ENCODE peak calls at places on chromosomes 7 and 10, in ten cellular contexts. W is HL-60, I is BJ, U is neuronal stem cell, Q is PC-9, L is esophagus squamous epithelium, C is LNCaP clone FGC, P is RWPE2, X is astrocyte of the cerebellum, F is coronary artery. J is an unnamed sample.

GRCh38 chr7:39238209-39238869 is 260.6 kb downstream of the POU6F2 start:
- DNase-seq in W (no peak), I (no peak), U (no peak), Q (no peak), L (no peak), C (no peak), P (no peak), X (no peak), F (no peak), J (no peak)

GRCh38 chr10:45257615-45258014 is 57.8 kb downstream of the OR13A1 start:
- DNase-seq in W (no peak), I (no peak), U (no peak), Q (no peak), L (no peak), C (no peak), P (no peak), X (no peak), F (no peak), J (no peak)

GRCh38 chr7:266851-267840 is 22.8 kb upstream of the FOXL3 start:
- DNase-seq in W (no peak), I (no peak), U (no peak), Q (no peak), L (no peak), C (peak), P (peak), X (no peak), F (no peak), J (peak)

GRCh38 chr7:34723866-34724490 is 66.0 kb downstream of the NPSR1 start:
- DNase-seq in W (no peak), I (no peak), U (no peak), Q (no peak), L (no peak), C (no peak), P (no peak), X (no peak), F (no peak), J (no peak)

GRCh38 chr7:80379034-80379433 is 132.8 kb downstream of the GNAT3 start:
- DNase-seq in W (no peak), I (peak), U (no peak), Q (no peak), L (no peak), C (no peak), P (no peak), X (peak), F (no peak), J (peak)

GRCh38 chr7:151541709-151542499 is 22.2 kb upstream of the RHEB start:
- DNase-seq in W (no peak), I (no peak), U (no peak), Q (no peak), L (no peak), C (no peak), P (no peak), X (no peak), F (no peak), J (no peak)

GRCh38 chr10:19592276-19592675 is 224.0 kb upstream of the PLXDC2 start:
- DNase-seq in W (no peak), I (no peak), U (no peak), Q (no peak), L (no peak), C (no peak), P (peak), X (peak), F (no peak), J (peak)

GRCh38 chr10:106189254-106189653 is 975.3 kb downstream of the SORCS1 start:
- DNase-seq in W (no peak), I (no peak), U (peak), Q (no peak), L (no peak), C (peak), P (no peak), X (no peak), F (no peak), J (peak)

GRCh38 chr7:80740778-80741545 is 102.5 kb downstream of the CD36 start:
- DNase-seq in W (no peak), I (peak), U (no peak), Q (peak), L (no peak), C (no peak), P (no peak), X (peak), F (no peak), J (no peak)

GRCh38 chr10:109689785-109690184 is 233.5 kb downstream of the XPNPEP1 start:
- DNase-seq in W (no peak), I (no peak), U (no peak), Q (no peak), L (no peak), C (no peak), P (no peak), X (no peak), F (no peak), J (no peak)

GRCh38 chr7:125572414-125572813 is 642.8 kb upstream of the POT1 start:
- DNase-seq in W (no peak), I (no peak), U (no peak), Q (no peak), L (no peak), C (no peak), P (no peak), X (no peak), F (no peak), J (no peak)

GRCh38 chr7:98309566-98309965 is 28.1 kb downstream of the BRI3 start:
- DNase-seq in W (no peak), I (no peak), U (no peak), Q (no peak), L (no peak), C (no peak), P (no peak), X (no peak), F (no peak), J (no peak)

GRCh38 chr7:138257459-138258193 is 181.4 kb downstream of the AKR1D1 start:
- DNase-seq in W (peak), I (no peak), U (no peak), Q (peak), L (no peak), C (no peak), P (no peak), X (no peak), F (no peak), J (peak)

GRCh38 chr7:39504963-39505362 is 61.2 kb upstream of the YAE1 start:
- DNase-seq in W (no peak), I (no peak), U (no peak), Q (peak), L (no peak), C (no peak), P (no peak), X (no peak), F (no peak), J (peak)

GRCh38 chr7:134789967-134790685 is 10.7 kb downstream of the CALD1 start:
- DNase-seq in W (no peak), I (no peak), U (no peak), Q (no peak), L (no peak), C (no peak), P (no peak), X (no peak), F (no peak), J (no peak)

GRCh38 chr7:134720091-134720935 is 59.1 kb upstream of the CALD1 start:
- DNase-seq in W (no peak), I (no peak), U (no peak), Q (no peak), L (no peak), C (no peak), P (no peak), X (no peak), F (no peak), J (no peak)

GRCh38 chr7:5396542-5396941 is 27.1 kb downstream of the TNRC18 start:
- DNase-seq in W (peak), I (no peak), U (no peak), Q (peak), L (no peak), C (no peak), P (no peak), X (no peak), F (no peak), J (peak)

GRCh38 chr7:100407285-100408180 is 21.0 kb downstream of the ZCWPW1 start:
- DNase-seq in W (peak), I (peak), U (peak), Q (peak), L (no peak), C (peak), P (no peak), X (peak), F (no peak), J (peak)

GRCh38 chr7:82594665-82595064 is 151.1 kb upstream of the CACNA2D1 start:
- DNase-seq in W (no peak), I (no peak), U (peak), Q (no peak), L (no peak), C (no peak), P (no peak), X (no peak), F (no peak), J (no peak)

GRCh38 chr10:47412869-47413268 is 28.8 kb upstream of the ZNF488 start:
- DNase-seq in W (no peak), I (no peak), U (no peak), Q (peak), L (no peak), C (no peak), P (no peak), X (no peak), F (no peak), J (no peak)

GRCh38 chr10:29858352-29859267 is 200.8 kb downstream of the JCAD start:
- DNase-seq in W (no peak), I (peak), U (peak), Q (peak), L (no peak), C (peak), P (no peak), X (no peak), F (peak), J (peak)

GRCh38 chr10:126012485-126012884 is 116.1 kb downstream of the FANK1 start:
- DNase-seq in W (no peak), I (no peak), U (no peak), Q (no peak), L (no peak), C (no peak), P (no peak), X (no peak), F (no peak), J (peak)

GRCh38 chr10:98267894-98268693 is at the start of gene LOXL4:
- DNase-seq in W (no peak), I (no peak), U (peak), Q (no peak), L (no peak), C (no peak), P (no peak), X (no peak), F (peak), J (no peak)

GRCh38 chr7:121286742-121287699 is 41.8 kb upstream of the WNT16 start:
- DNase-seq in W (peak), I (no peak), U (no peak), Q (no peak), L (no peak), C (no peak), P (no peak), X (no peak), F (no peak), J (peak)

GRCh38 chr10:131569851-131570715 is 258.6 kb upstream of the TCERG1L start:
- DNase-seq in W (no peak), I (no peak), U (peak), Q (no peak), L (no peak), C (no peak), P (no peak), X (no peak), F (peak), J (no peak)

GRCh38 chr7:1707756-1708611 is 37.9 kb downstream of the ELFN1 start:
- DNase-seq in W (no peak), I (no peak), U (no peak), Q (no peak), L (no peak), C (no peak), P (peak), X (no peak), F (peak), J (no peak)

GRCh38 chr10:77875730-77876129 is 50.8 kb downstream of the DLG5 start:
- DNase-seq in W (no peak), I (no peak), U (no peak), Q (no peak), L (no peak), C (no peak), P (no peak), X (no peak), F (no peak), J (no peak)

GRCh38 chr10:91589656-91590035 is 43.2 kb downstream of the PPP1R3C start:
- DNase-seq in W (no peak), I (no peak), U (no peak), Q (no peak), L (no peak), C (no peak), P (no peak), X (no peak), F (no peak), J (no peak)

GRCh38 chr10:91589015-91589655 is 43.7 kb downstream of the PPP1R3C start:
- DNase-seq in W (no peak), I (no peak), U (no peak), Q (peak), L (no peak), C (no peak), P (no peak), X (no peak), F (peak), J (no peak)

GRCh38 chr10:91591792-91592165 is 41.1 kb downstream of the PPP1R3C start:
- DNase-seq in W (no peak), I (no peak), U (no peak), Q (no peak), L (no peak), C (no peak), P (no peak), X (no peak), F (no peak), J (no peak)

GRCh38 chr10:91590904-91591791 is 41.7 kb downstream of the PPP1R3C start:
- DNase-seq in W (no peak), I (peak), U (no peak), Q (no peak), L (no peak), C (no peak), P (no peak), X (no peak), F (no peak), J (peak)

GRCh38 chr10:91590142-91590903 is 42.5 kb downstream of the PPP1R3C start:
- DNase-seq in W (no peak), I (peak), U (no peak), Q (peak), L (no peak), C (no peak), P (no peak), X (peak), F (peak), J (peak)
- H3K4me3 ChIP-seq in W (no peak), I (no peak), U (peak), Q (no peak), L (no peak), C (no peak), P (no peak), X (no peak), F (no peak), J (no peak)

GRCh38 chr7:2814186-2814530 is 29.9 kb downstream of the GNA12 start:
- DNase-seq in W (no peak), I (no peak), U (no peak), Q (peak), L (no peak), C (no peak), P (no peak), X (no peak), F (no peak), J (no peak)

GRCh38 chr7:2814682-2815522 is 29.2 kb downstream of the GNA12 start:
- DNase-seq in W (no peak), I (no peak), U (no peak), Q (no peak), L (no peak), C (no peak), P (no peak), X (no peak), F (peak), J (no peak)

GRCh38 chr7:2812831-2813230 is 31.3 kb downstream of the GNA12 start:
- DNase-seq in W (no peak), I (no peak), U (no peak), Q (no peak), L (no peak), C (no peak), P (no peak), X (no peak), F (peak), J (no peak)

GRCh38 chr7:2812119-2812487 is 32.0 kb downstream of the GNA12 start:
- DNase-seq in W (no peak), I (no peak), U (no peak), Q (no peak), L (no peak), C (no peak), P (no peak), X (no peak), F (no peak), J (no peak)

DNA sequence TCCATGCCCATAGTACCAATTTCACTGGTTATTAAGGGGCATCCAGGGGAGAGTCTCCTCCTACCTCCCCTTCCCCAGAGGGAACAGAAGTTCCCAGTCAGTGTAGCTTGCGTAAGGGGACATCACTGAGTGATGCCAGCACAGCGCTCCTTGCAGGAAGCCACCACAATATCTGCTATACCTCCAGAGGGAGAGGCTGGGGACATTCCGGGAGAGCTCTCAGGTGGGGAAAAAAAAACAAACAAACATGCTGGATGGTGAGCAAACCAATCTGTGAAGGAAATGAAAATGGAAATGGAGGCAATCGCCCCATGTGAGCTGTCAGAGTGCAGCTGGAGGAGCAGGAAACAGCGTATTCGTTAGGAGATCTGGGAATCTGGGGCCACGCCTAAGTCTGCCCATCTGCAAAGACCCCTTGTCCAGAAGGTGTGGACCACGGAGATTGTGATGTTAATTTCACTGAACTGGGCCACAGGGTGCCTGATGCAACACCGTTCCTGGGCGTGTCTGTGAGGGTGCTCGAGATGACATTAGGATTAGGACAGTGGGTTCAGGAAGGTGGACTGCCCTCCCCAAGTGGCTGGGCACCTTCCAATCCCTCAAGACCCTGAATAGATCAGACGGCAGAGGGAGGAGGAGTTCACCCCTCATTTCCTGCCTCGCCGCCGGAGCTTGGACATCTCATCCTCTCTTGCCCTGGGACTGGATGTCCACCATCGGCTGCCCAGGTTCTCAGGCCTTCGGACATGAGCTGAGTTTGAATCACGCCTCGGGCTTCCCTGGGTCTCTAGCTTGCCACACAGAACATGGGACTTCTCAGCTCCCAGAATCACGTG is 30.5 kb downstream of the GNA12 start:
- DNase-seq in W (no peak), I (no peak), U (no peak), Q (peak), L (no peak), C (no peak), P (no peak), X (no peak), F (peak), J (no peak)
- H3K4me3 ChIP-seq in W (no peak), I (no peak), U (no peak), Q (no peak), L (no peak), C (no peak), P (no peak), X (no peak), F (no peak), J (no peak)

GRCh38 chr10:22345301-22346086 is at the start of gene SPAG6:
- DNase-seq in W (no peak), I (no peak), U (peak), Q (no peak), L (no peak), C (no peak), P (no peak), X (no peak), F (no peak), J (no peak)
- H3K4me3 ChIP-seq in W (peak), I (no peak), U (peak), Q (no peak), L (peak), C (no peak), P (no peak), X (peak), F (peak), J (peak)

GRCh38 chr10:48634198-48634983 is 29.5 kb upstream of the ARHGAP22 start:
- DNase-seq in W (peak), I (peak), U (no peak), Q (no peak), L (peak), C (no peak), P (no peak), X (no peak), F (peak), J (no peak)

GRCh38 chr10:48636901-48637300 is 32.0 kb upstream of the ARHGAP22 start:
- DNase-seq in W (no peak), I (no peak), U (no peak), Q (no peak), L (no peak), C (no peak), P (no peak), X (no peak), F (no peak), J (no peak)

GRCh38 chr10:48636231-48636630 is 31.4 kb upstream of the ARHGAP22 start:
- DNase-seq in W (no peak), I (no peak), U (no peak), Q (no peak), L (no peak), C (no peak), P (no peak), X (no peak), F (no peak), J (no peak)

GRCh38 chr10:48633381-48634197 is 28.7 kb upstream of the ARHGAP22 start:
- DNase-seq in W (no peak), I (no peak), U (no peak), Q (no peak), L (no peak), C (no peak), P (no peak), X (no peak), F (no peak), J (no peak)

GRCh38 chr10:48634984-48635557 is 30.2 kb upstream of the ARHGAP22 start:
- DNase-seq in W (no peak), I (no peak), U (no peak), Q (no peak), L (no peak), C (no peak), P (no peak), X (no peak), F (peak), J (no peak)
- H3K4me3 ChIP-seq in W (no peak), I (no peak), U (no peak), Q (no peak), L (no peak), C (no peak), P (no peak), X (no peak), F (no peak), J (no peak)

GRCh38 chr7:133252506-133252857 is 396 bp upstream of the EXOC4 start:
- DNase-seq in W (no peak), I (no peak), U (no peak), Q (no peak), L (no peak), C (no peak), P (no peak), X (no peak), F (no peak), J (no peak)
- H3K4me3 ChIP-seq in W (no peak), I (no peak), U (no peak), Q (no peak), L (peak), C (no peak), P (peak), X (no peak), F (no peak), J (no peak)

GRCh38 chr7:17298102-17298839 is at the start of gene AHR:
- DNase-seq in W (peak), I (peak), U (peak), Q (peak), L (peak), C (peak), P (peak), X (peak), F (peak), J (peak)
- H3K4me3 ChIP-seq in W (peak), I (peak), U (peak), Q (peak), L (peak), C (peak), P (peak), X (peak), F (peak), J (peak)

DNA sequence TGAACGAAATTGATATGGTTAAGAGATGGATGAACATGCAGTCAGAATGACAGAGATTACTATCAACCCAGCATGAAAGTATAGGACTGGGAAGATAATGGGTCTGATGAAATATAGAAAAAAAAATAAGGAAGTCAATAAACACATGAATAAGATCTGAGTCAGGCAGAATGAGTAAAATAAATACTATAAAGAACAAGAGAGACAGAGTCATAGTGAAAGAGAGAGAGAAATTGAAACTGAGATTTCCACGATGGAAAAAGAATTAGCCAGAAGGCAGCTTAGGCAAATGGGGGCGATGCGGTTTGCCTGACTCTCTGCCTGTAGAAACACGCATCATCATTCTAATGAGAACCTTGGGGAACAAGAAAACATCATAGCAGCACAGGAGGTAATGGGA is 26.6 kb downstream of the SEMA3D start:
- DNase-seq in W (no peak), I (no peak), U (no peak), Q (no peak), L (no peak), C (no peak), P (no peak), X (no peak), F (no peak), J (peak)
- H3K4me3 ChIP-seq in W (no peak), I (peak), U (no peak), Q (no peak), L (no peak), C (no peak), P (no peak), X (no peak), F (no peak), J (peak)

DNA sequence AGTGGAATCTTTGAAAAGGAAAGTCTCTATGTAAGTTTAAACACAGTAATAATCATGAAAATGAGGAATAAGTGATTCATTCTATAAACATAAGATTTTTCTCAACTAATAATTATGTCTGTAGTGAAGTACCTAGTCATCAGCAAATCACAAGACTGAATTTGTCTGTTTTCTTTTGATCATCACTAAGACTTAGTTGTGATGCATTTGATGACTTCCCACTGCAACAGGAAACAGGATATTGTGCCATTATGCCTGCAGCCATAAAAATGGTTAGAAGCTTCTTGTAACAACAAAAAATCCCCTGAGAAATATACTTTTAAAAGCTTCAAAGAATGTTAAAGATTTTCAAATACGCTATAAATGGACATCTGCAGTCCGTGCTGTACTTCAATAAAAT is 1262.4 kb upstream of the PHF14 start:
- DNase-seq in W (no peak), I (no peak), U (no peak), Q (no peak), L (no peak), C (no peak), P (no peak), X (no peak), F (no peak), J (peak)
- H3K4me3 ChIP-seq in W (no peak), I (no peak), U (no peak), Q (no peak), L (no peak), C (no peak), P (no peak), X (no peak), F (no peak), J (no peak)